ENCODE peak calls at places on chromosome 6, in nine cellular contexts. One of them, this sample, is unnamed.

GRCh38 chr6:47169785-47170685 is 127.9 kb upstream of the ADGRF1 start:
- DNase-seq in GM23338: no peak
- DNase-seq in lung: no peak
- DNase-seq in fibroblast of pulmonary artery: peak; percentile 84
- DNase-seq in heart right ventricle: no peak
- DNase-seq in nephron progenitor cell: no peak
- DNase-seq in cardiac fibroblast: peak; percentile 88
- DNase-seq in GM12865: no peak
- DNase-seq in CD8-positive, alpha-beta T cell: no peak
- DNase-seq in this sample: no peak

GRCh38 chr6:157376706-157377230 is 4.2 kb upstream of the ZDHHC14 start:
- DNase-seq in GM23338: no peak
- DNase-seq in GM12865: no peak
- DNase-seq in lung: no peak
- DNase-seq in fibroblast of pulmonary artery: no peak
- DNase-seq in cardiac fibroblast: no peak
- DNase-seq in nephron progenitor cell: no peak
- DNase-seq in CD8-positive, alpha-beta T cell: no peak
- DNase-seq in heart right ventricle: no peak
- DNase-seq in this sample: no peak

GRCh38 chr6:109891924-109892323 is 86.2 kb upstream of the GPR6 start:
- DNase-seq in fibroblast of pulmonary artery: no peak
- DNase-seq in GM12865: no peak
- DNase-seq in cardiac fibroblast: no peak
- DNase-seq in lung: peak; percentile 49
- DNase-seq in GM23338: no peak
- DNase-seq in CD8-positive, alpha-beta T cell: no peak
- DNase-seq in heart right ventricle: no peak
- DNase-seq in nephron progenitor cell: no peak
- DNase-seq in this sample: no peak

GRCh38 chr6:89518352-89519055 is 85.6 kb downstream of the ANKRD6 start:
- DNase-seq in lung: no peak
- DNase-seq in GM12865: no peak
- DNase-seq in cardiac fibroblast: no peak
- DNase-seq in nephron progenitor cell: no peak
- DNase-seq in CD8-positive, alpha-beta T cell: no peak
- DNase-seq in heart right ventricle: no peak
- DNase-seq in GM23338: no peak
- DNase-seq in fibroblast of pulmonary artery: no peak
- DNase-seq in this sample: no peak

GRCh38 chr6:109311481-109311880 is 70.8 kb downstream of the CD164 start:
- DNase-seq in cardiac fibroblast: no peak
- DNase-seq in GM12865: no peak
- DNase-seq in heart right ventricle: no peak
- DNase-seq in CD8-positive, alpha-beta T cell: no peak
- DNase-seq in fibroblast of pulmonary artery: no peak
- DNase-seq in nephron progenitor cell: no peak
- DNase-seq in GM23338: no peak
- DNase-seq in lung: no peak
- DNase-seq in this sample: no peak

GRCh38 chr6:110590821-110591351 is 114.5 kb upstream of the SLC22A16 start:
- DNase-seq in GM23338: no peak
- DNase-seq in lung: no peak
- DNase-seq in fibroblast of pulmonary artery: peak; percentile 30
- DNase-seq in nephron progenitor cell: no peak
- DNase-seq in GM12865: peak; percentile 65
- DNase-seq in CD8-positive, alpha-beta T cell: no peak
- DNase-seq in cardiac fibroblast: peak; percentile 6
- DNase-seq in heart right ventricle: no peak
- DNase-seq in this sample: peak; percentile 46

GRCh38 chr6:83853178-83853967 is at the start of gene RIPPLY2:
- DNase-seq in GM12865: no peak
- DNase-seq in nephron progenitor cell: peak; percentile 63
- DNase-seq in lung: no peak
- DNase-seq in GM23338: peak; percentile 81
- DNase-seq in fibroblast of pulmonary artery: peak; percentile 33
- DNase-seq in cardiac fibroblast: peak; percentile 35
- DNase-seq in heart right ventricle: peak; percentile 18
- DNase-seq in CD8-positive, alpha-beta T cell: no peak
- DNase-seq in this sample: peak; percentile 26

GRCh38 chr6:90226257-90226656 is 70.4 kb downstream of the BACH2 start:
- DNase-seq in fibroblast of pulmonary artery: no peak
- DNase-seq in lung: no peak
- DNase-seq in cardiac fibroblast: no peak
- DNase-seq in GM12865: no peak
- DNase-seq in CD8-positive, alpha-beta T cell: no peak
- DNase-seq in nephron progenitor cell: no peak
- DNase-seq in heart right ventricle: no peak
- DNase-seq in GM23338: no peak
- DNase-seq in this sample: no peak

GRCh38 chr6:111642463-111643158 is 36.9 kb upstream of the TRAF3IP2 start:
- DNase-seq in GM23338: peak; percentile 83
- DNase-seq in cardiac fibroblast: peak; percentile 86
- DNase-seq in GM12865: peak; percentile 66
- DNase-seq in lung: peak; percentile 67
- DNase-seq in fibroblast of pulmonary artery: peak; percentile 84
- DNase-seq in CD8-positive, alpha-beta T cell: no peak
- DNase-seq in heart right ventricle: peak; percentile 52
- DNase-seq in nephron progenitor cell: peak; percentile 51
- DNase-seq in this sample: peak; percentile 64

GRCh38 chr6:99349620-99350141 is at the start of gene FAXC:
- DNase-seq in lung: peak; percentile 60
- DNase-seq in nephron progenitor cell: peak; percentile 63
- DNase-seq in fibroblast of pulmonary artery: peak; percentile 13
- DNase-seq in heart right ventricle: peak; percentile 10
- DNase-seq in cardiac fibroblast: peak; percentile 21
- DNase-seq in GM23338: peak; percentile 83
- DNase-seq in CD8-positive, alpha-beta T cell: no peak
- DNase-seq in GM12865: no peak
- DNase-seq in this sample: peak; percentile 51

GRCh38 chr6:119284861-119285521 is 64.6 kb downstream of the MAN1A1 start:
- DNase-seq in cardiac fibroblast: no peak
- DNase-seq in CD8-positive, alpha-beta T cell: no peak
- DNase-seq in GM12865: peak; percentile 19
- DNase-seq in lung: no peak
- DNase-seq in GM23338: peak; percentile 70
- DNase-seq in fibroblast of pulmonary artery: no peak
- DNase-seq in nephron progenitor cell: no peak
- DNase-seq in heart right ventricle: no peak
- DNase-seq in this sample: no peak

GRCh38 chr6:24659547-24659946 is 7.2 kb downstream of the TDP2 start:
- DNase-seq in nephron progenitor cell: no peak
- DNase-seq in lung: no peak
- DNase-seq in GM23338: peak; percentile 30
- DNase-seq in heart right ventricle: no peak
- DNase-seq in GM12865: no peak
- DNase-seq in cardiac fibroblast: peak; percentile 39
- DNase-seq in CD8-positive, alpha-beta T cell: no peak
- DNase-seq in fibroblast of pulmonary artery: peak; percentile 13
- DNase-seq in this sample: no peak

GRCh38 chr6:150844371-150844770 is 21.1 kb upstream of the MTHFD1L start:
- DNase-seq in CD8-positive, alpha-beta T cell: no peak
- DNase-seq in nephron progenitor cell: no peak
- DNase-seq in lung: no peak
- DNase-seq in heart right ventricle: no peak
- DNase-seq in GM23338: no peak
- DNase-seq in GM12865: no peak
- DNase-seq in cardiac fibroblast: no peak
- DNase-seq in fibroblast of pulmonary artery: no peak
- DNase-seq in this sample: no peak

GRCh38 chr6:53038148-53038547 is 27.1 kb upstream of the FBXO9 start:
- DNase-seq in GM12865: no peak
- DNase-seq in CD8-positive, alpha-beta T cell: no peak
- DNase-seq in heart right ventricle: no peak
- DNase-seq in lung: no peak
- DNase-seq in GM23338: no peak
- DNase-seq in fibroblast of pulmonary artery: no peak
- DNase-seq in nephron progenitor cell: no peak
- DNase-seq in cardiac fibroblast: no peak
- DNase-seq in this sample: no peak

GRCh38 chr6:167079853-167080297 is 43.0 kb upstream of the CCR6 start:
- DNase-seq in GM23338: no peak
- DNase-seq in CD8-positive, alpha-beta T cell: no peak
- DNase-seq in lung: no peak
- DNase-seq in fibroblast of pulmonary artery: no peak
- DNase-seq in GM12865: peak; percentile 94
- DNase-seq in nephron progenitor cell: no peak
- DNase-seq in heart right ventricle: no peak
- DNase-seq in cardiac fibroblast: no peak
- DNase-seq in this sample: peak; percentile 69

GRCh38 chr6:86412063-86412462 is 525.3 kb upstream of the HTR1E start:
- DNase-seq in CD8-positive, alpha-beta T cell: no peak
- DNase-seq in nephron progenitor cell: no peak
- DNase-seq in GM12865: no peak
- DNase-seq in fibroblast of pulmonary artery: no peak
- DNase-seq in cardiac fibroblast: no peak
- DNase-seq in GM23338: no peak
- DNase-seq in heart right ventricle: no peak
- DNase-seq in lung: no peak
- DNase-seq in this sample: no peak

GRCh38 chr6:113352029-113352801 is 504.9 kb upstream of the MARCKS start:
- DNase-seq in heart right ventricle: no peak
- DNase-seq in GM12865: no peak
- DNase-seq in lung: no peak
- DNase-seq in nephron progenitor cell: no peak
- DNase-seq in CD8-positive, alpha-beta T cell: no peak
- DNase-seq in fibroblast of pulmonary artery: peak; percentile 76
- DNase-seq in cardiac fibroblast: peak; percentile 72
- DNase-seq in GM23338: no peak
- DNase-seq in this sample: no peak

GRCh38 chr6:41682497-41682961 is 44.3 kb downstream of the MDFI start:
- DNase-seq in lung: no peak
- DNase-seq in cardiac fibroblast: no peak
- DNase-seq in GM12865: peak; percentile 38
- DNase-seq in heart right ventricle: no peak
- DNase-seq in fibroblast of pulmonary artery: no peak
- DNase-seq in GM23338: peak; percentile 38
- DNase-seq in nephron progenitor cell: no peak
- DNase-seq in CD8-positive, alpha-beta T cell: no peak
- DNase-seq in this sample: peak; percentile 53

DNA sequence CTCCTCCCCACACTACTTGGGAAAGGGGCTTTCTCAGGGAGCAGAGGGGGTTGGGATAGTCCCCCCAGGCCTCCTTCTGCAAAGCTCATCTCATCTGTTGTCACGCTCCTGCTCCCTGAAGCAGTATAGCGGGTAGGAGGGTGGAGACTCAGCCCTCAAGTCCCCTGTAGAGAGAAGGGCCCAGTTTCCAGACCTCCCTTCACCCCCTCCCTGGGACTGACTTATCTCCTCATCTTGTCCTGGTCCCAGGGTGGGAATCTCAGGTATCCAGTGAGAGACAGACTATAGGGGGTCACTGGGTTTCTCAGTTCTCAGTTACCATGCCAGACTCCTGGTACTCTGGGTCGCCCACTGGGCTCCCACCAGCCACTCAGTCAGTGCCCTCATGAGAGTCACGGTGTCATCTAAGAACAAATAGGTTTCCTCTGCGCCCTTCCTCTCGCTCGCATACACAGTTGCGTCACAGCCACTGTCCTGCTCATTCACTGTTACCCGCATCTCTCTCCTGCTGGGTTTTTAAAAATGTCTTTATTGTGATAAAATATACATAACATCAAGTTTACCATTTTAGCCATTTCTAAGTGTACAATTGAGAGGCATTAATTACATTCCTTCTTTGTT is 4.1 kb downstream of the TEAD3 start:
- DNase-seq in heart right ventricle: no peak
- DNase-seq in fibroblast of pulmonary artery: no peak
- DNase-seq in GM12865: no peak
- DNase-seq in lung: no peak
- DNase-seq in GM23338: no peak
- DNase-seq in nephron progenitor cell: no peak
- DNase-seq in cardiac fibroblast: no peak
- DNase-seq in CD8-positive, alpha-beta T cell: no peak
- DNase-seq in this sample: no peak
- TF ChIP-seq CTCF in heart right ventricle: no peak
- TF ChIP-seq CTCF in fibroblast of pulmonary artery: no peak
- TF ChIP-seq CTCF in GM12865: no peak
- TF ChIP-seq CTCF in lung: no peak
- TF ChIP-seq CTCF in GM23338: no peak
- TF ChIP-seq CTCF in nephron progenitor cell: no peak
- TF ChIP-seq CTCF in cardiac fibroblast: no peak
- TF ChIP-seq CTCF in CD8-positive, alpha-beta T cell: no peak
- TF ChIP-seq CTCF in this sample: no peak

GRCh38 chr6:84967965-84968364 is 203.6 kb upstream of the TBX18 start:
- DNase-seq in CD8-positive, alpha-beta T cell: no peak
- DNase-seq in lung: no peak
- DNase-seq in fibroblast of pulmonary artery: no peak
- DNase-seq in GM23338: peak; percentile 35
- DNase-seq in cardiac fibroblast: no peak
- DNase-seq in GM12865: no peak
- DNase-seq in heart right ventricle: no peak
- DNase-seq in nephron progenitor cell: no peak
- DNase-seq in this sample: no peak

DNA sequence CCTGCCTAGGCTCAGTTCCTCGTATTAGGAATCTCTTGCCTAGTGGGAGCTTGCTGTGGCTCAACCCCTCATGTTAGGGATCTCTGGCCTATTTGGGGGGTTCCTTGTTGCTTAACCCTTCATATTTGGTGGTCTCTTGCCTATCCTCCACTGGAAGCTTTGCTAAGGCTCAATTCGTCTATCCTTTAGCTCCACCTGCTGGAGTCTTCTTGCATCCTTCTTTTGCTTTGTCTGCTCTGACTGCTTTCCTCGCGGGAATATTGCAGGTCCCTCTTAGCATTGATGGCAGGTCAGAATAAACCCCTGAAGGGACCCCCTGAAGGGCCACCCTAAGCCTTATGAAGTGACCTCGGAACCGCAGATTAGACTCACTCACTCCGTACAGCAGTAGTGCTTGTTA is 203.0 kb upstream of the TBX18 start:
- DNase-seq in GM12865: peak; percentile 16
- DNase-seq in lung: no peak
- DNase-seq in fibroblast of pulmonary artery: peak; percentile 81
- DNase-seq in GM23338: peak; percentile 86
- DNase-seq in cardiac fibroblast: peak; percentile 73
- DNase-seq in CD8-positive, alpha-beta T cell: no peak
- DNase-seq in nephron progenitor cell: peak; percentile 34
- DNase-seq in heart right ventricle: no peak
- DNase-seq in this sample: no peak
- TF ChIP-seq CTCF in GM12865: peak; percentile 30
- TF ChIP-seq CTCF in lung: no peak
- TF ChIP-seq CTCF in fibroblast of pulmonary artery: peak; percentile 74
- TF ChIP-seq CTCF in GM23338: peak; percentile 74
- TF ChIP-seq CTCF in cardiac fibroblast: peak; percentile 68
- TF ChIP-seq CTCF in CD8-positive, alpha-beta T cell: no peak
- TF ChIP-seq CTCF in nephron progenitor cell: peak; percentile 49
- TF ChIP-seq CTCF in heart right ventricle: peak; percentile 3
- TF ChIP-seq CTCF in this sample: peak; percentile 38

GRCh38 chr6:56891754-56892153 is 63.2 kb upstream of the BEND6 start:
- DNase-seq in GM12865: peak; percentile 48
- DNase-seq in CD8-positive, alpha-beta T cell: no peak
- DNase-seq in fibroblast of pulmonary artery: no peak
- DNase-seq in heart right ventricle: no peak
- DNase-seq in cardiac fibroblast: no peak
- DNase-seq in lung: no peak
- DNase-seq in GM23338: peak; percentile 26
- DNase-seq in nephron progenitor cell: no peak
- DNase-seq in this sample: no peak
- TF ChIP-seq CTCF in GM12865: peak; percentile 25
- TF ChIP-seq CTCF in CD8-positive, alpha-beta T cell: no peak
- TF ChIP-seq CTCF in fibroblast of pulmonary artery: no peak
- TF ChIP-seq CTCF in heart right ventricle: no peak
- TF ChIP-seq CTCF in cardiac fibroblast: no peak
- TF ChIP-seq CTCF in lung: no peak
- TF ChIP-seq CTCF in GM23338: peak; percentile 19
- TF ChIP-seq CTCF in nephron progenitor cell: no peak
- TF ChIP-seq CTCF in this sample: peak; percentile 8

GRCh38 chr6:38671885-38672467 is 31.0 kb downstream of the GLO1 start:
- DNase-seq in nephron progenitor cell: peak; percentile 21
- DNase-seq in lung: peak; percentile 33
- DNase-seq in GM12865: peak; percentile 83
- DNase-seq in cardiac fibroblast: peak; percentile 74
- DNase-seq in fibroblast of pulmonary artery: peak; percentile 79
- DNase-seq in heart right ventricle: no peak
- DNase-seq in CD8-positive, alpha-beta T cell: no peak
- DNase-seq in GM23338: peak; percentile 82
- DNase-seq in this sample: peak; percentile 74
- TF ChIP-seq CTCF in nephron progenitor cell: peak; percentile 73
- TF ChIP-seq CTCF in lung: peak; percentile 60
- TF ChIP-seq CTCF in GM12865: peak; percentile 68
- TF ChIP-seq CTCF in cardiac fibroblast: peak; percentile 74
- TF ChIP-seq CTCF in fibroblast of pulmonary artery: peak; percentile 88
- TF ChIP-seq CTCF in heart right ventricle: peak; percentile 77
- TF ChIP-seq CTCF in CD8-positive, alpha-beta T cell: peak; percentile 75
- TF ChIP-seq CTCF in GM23338: peak; percentile 86
- TF ChIP-seq CTCF in this sample: peak; percentile 63

This sample was measured in GM13977.